ENCODE peak calls at places on chromosomes 3 and 15, in nine cellular contexts. K, T, X, S, Q, E, U, H and R are unnamed samples.

GRCh38 chr3:50525987-50526386 is 22.6 kb upstream of the CACNA2D2 start:
- DNase-seq in U (peak), Q (no peak), X (peak), T (no peak), E (peak), S (no peak), K (peak), H (no peak), R (no peak)

GRCh38 chr15:100116416-100117190 is 225.2 kb downstream of the ADAMTS17 start:
- DNase-seq in U (no peak), S (peak), Q (no peak), T (no peak), E (peak), K (no peak), X (no peak), H (no peak), R (no peak)

GRCh38 chr15:91632176-91632575 is 221.3 kb upstream of the SLCO3A1 start:
- DNase-seq in U (no peak), Q (no peak), E (no peak), X (no peak), H (no peak), S (no peak), T (no peak), K (no peak), R (no peak)

GRCh38 chr3:73868688-73869315 is 244.1 kb upstream of the PDZRN3 start:
- DNase-seq in K (no peak), T (peak), U (peak), H (peak), X (no peak), S (no peak), E (no peak), Q (no peak), R (no peak)

GRCh38 chr3:73661262-73661661 is 36.5 kb upstream of the PDZRN3 start:
- DNase-seq in X (no peak), H (no peak), S (no peak), E (no peak), Q (no peak), U (peak), T (no peak), K (no peak), R (no peak)

GRCh38 chr3:155960060-155960459 is 89.6 kb downstream of the GMPS start:
- DNase-seq in E (no peak), X (no peak), T (no peak), Q (no peak), H (no peak), K (no peak), S (no peak), U (no peak), R (no peak)

GRCh38 chr15:65829150-65829764 is 37.2 kb upstream of the DENND4A start:
- DNase-seq in X (no peak), T (no peak), S (no peak), K (peak), H (no peak), Q (no peak), E (no peak), U (peak), R (no peak)

GRCh38 chr3:191627064-191627463 is 166.1 kb downstream of the PYDC2 start:
- DNase-seq in T (no peak), Q (no peak), E (no peak), X (no peak), K (no peak), H (peak), S (peak), U (no peak), R (no peak)

GRCh38 chr3:51681453-51681852 is 10.4 kb downstream of the TEX264 start:
- DNase-seq in Q (no peak), S (no peak), K (peak), E (peak), X (peak), T (no peak), H (no peak), U (peak), R (no peak)